ENCODE peak calls at places on chromosomes 16 and 17, in eight cellular contexts. A, N, H, L, R, X, W and D are unnamed samples.

GRCh38 chr16:86074651-86075487 is 175.9 kb downstream of the IRF8 start:
- DNase-seq in A (no peak), N (no peak), H (no peak), L (peak), R (no peak), X (no peak), W (no peak), D (no peak)

GRCh38 chr16:15967223-15967546 is 17.8 kb downstream of the ABCC1 start:
- DNase-seq in A (no peak), N (no peak), H (no peak), L (no peak), R (no peak), X (no peak), W (no peak), D (no peak)

GRCh38 chr17:33753452-33753851 is 460.4 kb upstream of the ASIC2 start:
- DNase-seq in A (no peak), N (no peak), H (no peak), L (no peak), R (no peak), X (no peak), W (no peak), D (no peak)

GRCh38 chr17:66549312-66549705 is 246.9 kb downstream of the PRKCA start:
- DNase-seq in A (no peak), N (no peak), H (no peak), L (no peak), R (no peak), X (no peak), W (no peak), D (no peak)

GRCh38 chr17:62648954-62649294 is 21.5 kb downstream of the MRC2 start:
- DNase-seq in A (no peak), N (no peak), H (no peak), L (no peak), R (no peak), X (no peak), W (no peak), D (no peak)

GRCh38 chr16:89690392-89690901 is 4.0 kb downstream of the CDK10 start:
- DNase-seq in A (no peak), N (no peak), H (no peak), L (peak), R (no peak), X (no peak), W (no peak), D (no peak)

GRCh38 chr17:8941520-8941919 is 24.0 kb downstream of the PIK3R5 start:
- DNase-seq in A (no peak), N (no peak), H (no peak), L (peak), R (no peak), X (no peak), W (no peak), D (no peak)

GRCh38 chr17:80871341-80871740 is 120.3 kb upstream of the CHMP6 start:
- DNase-seq in A (no peak), N (no peak), H (no peak), L (peak), R (no peak), X (no peak), W (no peak), D (no peak)

GRCh38 chr16:75218256-75219076 is at the start of gene CTRB1:
- DNase-seq in A (no peak), N (no peak), H (no peak), L (no peak), R (peak), X (no peak), W (no peak), D (no peak)

GRCh38 chr17:49468827-49469385 is 26.2 kb upstream of the NGFR start:
- DNase-seq in A (no peak), N (no peak), H (no peak), L (no peak), R (no peak), X (no peak), W (no peak), D (no peak)

GRCh38 chr17:49472527-49472926 is 22.6 kb upstream of the NGFR start:
- DNase-seq in A (no peak), N (no peak), H (peak), L (no peak), R (no peak), X (no peak), W (no peak), D (no peak)

GRCh38 chr17:49471769-49472168 is 23.3 kb upstream of the NGFR start:
- DNase-seq in A (no peak), N (no peak), H (no peak), L (no peak), R (no peak), X (no peak), W (no peak), D (no peak)

GRCh38 chr17:49469831-49470568 is 25.1 kb upstream of the NGFR start:
- DNase-seq in A (no peak), N (no peak), H (no peak), L (no peak), R (no peak), X (peak), W (no peak), D (no peak)

GRCh38 chr17:49471089-49471683 is 23.9 kb upstream of the NGFR start:
- DNase-seq in A (no peak), N (no peak), H (peak), L (no peak), R (no peak), X (no peak), W (no peak), D (no peak)
- TF ChIP-seq CTCF in A (no peak), N (no peak), H (no peak), L (no peak), R (no peak), X (no peak), W (no peak), D (no peak)

GRCh38 chr16:73197598-73197997 is 149.7 kb upstream of the ZFHX3 start:
- DNase-seq in A (no peak), N (no peak), H (no peak), L (no peak), R (no peak), X (peak), W (no peak), D (no peak)

GRCh38 chr16:73204359-73205152 is 156.6 kb upstream of the ZFHX3 start:
- DNase-seq in A (no peak), N (no peak), H (no peak), L (no peak), R (no peak), X (peak), W (no peak), D (no peak)

GRCh38 chr16:73202176-73202729 is 154.3 kb upstream of the ZFHX3 start:
- DNase-seq in A (no peak), N (no peak), H (no peak), L (no peak), R (no peak), X (peak), W (no peak), D (no peak)

GRCh38 chr16:73196670-73197069 is 148.7 kb upstream of the ZFHX3 start:
- DNase-seq in A (peak), N (peak), H (peak), L (no peak), R (peak), X (peak), W (no peak), D (no peak)

GRCh38 chr16:73199214-73199613 is 151.3 kb upstream of the ZFHX3 start:
- DNase-seq in A (no peak), N (no peak), H (no peak), L (no peak), R (no peak), X (no peak), W (no peak), D (no peak)
- TF ChIP-seq CTCF in A (no peak), N (no peak), H (no peak), L (no peak), R (no peak), X (no peak), W (no peak), D (no peak)

DNA sequence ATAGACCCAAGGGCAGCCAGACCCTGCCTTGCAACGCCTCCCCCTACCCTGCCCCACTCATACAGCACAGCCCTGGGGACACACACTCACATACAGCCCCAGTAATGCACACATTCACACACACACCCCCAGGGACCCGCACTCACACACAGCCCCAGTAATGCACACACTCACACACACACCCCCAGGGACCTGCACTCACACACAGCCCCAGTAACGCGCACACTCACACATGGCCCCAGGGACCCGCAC is 3.1 kb downstream of the CCDC102A start:
- DNase-seq in A (no peak), N (no peak), H (peak), L (no peak), R (no peak), X (no peak), W (no peak), D (peak)
- TF ChIP-seq CTCF in A (no peak), N (no peak), H (no peak), L (no peak), R (no peak), X (no peak), W (no peak), D (no peak)

GRCh38 chr17:75779250-75779986 is 5.2 kb upstream of the UNK start:
- DNase-seq in A (peak), N (peak), H (peak), L (peak), R (peak), X (peak), W (peak), D (peak)
- TF ChIP-seq CTCF in A (no peak), N (peak), H (no peak), L (no peak), R (no peak), X (no peak), W (no peak), D (no peak)

DNA sequence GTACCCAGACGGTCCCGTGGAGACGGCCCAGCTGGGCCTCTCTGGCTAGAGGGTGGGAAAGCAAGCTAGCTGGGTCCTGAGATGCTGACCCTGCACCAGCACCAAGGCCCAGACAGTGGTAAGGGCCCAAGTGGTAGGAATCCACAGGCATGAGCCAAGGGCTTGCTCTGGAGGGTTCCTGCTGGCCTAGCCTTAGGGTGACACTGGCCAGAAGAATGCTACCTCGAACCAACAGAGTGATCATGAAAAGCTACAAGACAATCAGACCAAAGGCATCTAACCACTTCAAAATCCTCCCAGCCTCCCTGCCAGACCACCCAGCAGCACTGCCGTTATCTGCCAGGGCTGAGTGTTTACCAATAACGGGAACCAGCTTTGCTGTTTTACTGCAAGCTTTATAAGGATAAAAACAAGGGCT is 13.2 kb downstream of the HIC1 start:
- DNase-seq in A (no peak), N (no peak), H (no peak), L (no peak), R (no peak), X (no peak), W (no peak), D (no peak)
- TF ChIP-seq CTCF in A (no peak), N (no peak), H (no peak), L (no peak), R (no peak), X (no peak), W (no peak), D (no peak)

DNA sequence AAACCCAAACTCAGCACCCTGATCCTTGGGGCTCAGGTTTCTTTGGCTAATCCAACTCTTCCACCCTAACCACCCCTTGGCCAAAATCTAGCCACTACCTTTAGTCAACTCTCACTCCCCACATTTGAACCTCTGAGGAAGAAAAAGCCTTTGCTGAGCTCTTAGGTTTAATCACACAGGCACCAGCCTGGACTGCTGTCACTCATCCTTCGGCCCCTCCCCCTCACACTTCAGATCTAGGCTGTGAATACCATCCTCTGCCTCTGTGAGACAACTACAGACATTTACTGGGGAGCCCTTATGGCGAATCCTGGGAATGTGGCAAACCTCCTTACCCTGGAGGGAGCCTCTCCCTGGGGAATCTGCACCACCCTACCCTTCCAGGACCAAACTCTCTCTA is 5.3 kb upstream of the RNASEK start:
- DNase-seq in A (no peak), N (no peak), H (no peak), L (no peak), R (no peak), X (no peak), W (no peak), D (no peak)
- TF ChIP-seq CTCF in A (no peak), N (no peak), H (no peak), L (no peak), R (no peak), X (no peak), W (no peak), D (no peak)

DNA sequence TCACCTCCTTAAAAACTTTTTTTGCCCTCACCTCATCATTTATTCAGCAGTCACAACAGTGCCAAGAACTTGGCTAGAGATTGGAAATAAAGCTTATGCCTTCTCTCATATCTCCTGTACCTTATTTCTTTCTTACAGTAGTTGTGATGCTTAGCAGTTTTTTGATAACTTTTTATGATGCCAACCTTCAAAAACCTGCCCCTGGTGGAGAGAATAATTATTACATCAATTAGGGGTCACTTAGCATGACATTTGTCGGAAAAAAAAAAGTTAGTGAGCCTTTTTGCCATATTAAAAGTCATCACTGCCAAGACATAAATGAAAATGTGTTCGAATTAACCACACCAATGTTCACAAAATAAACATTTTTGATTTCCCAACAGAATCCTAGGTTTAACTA is 296.6 kb downstream of the WWOX start:
- DNase-seq in A (peak), N (no peak), H (no peak), L (no peak), R (no peak), X (no peak), W (no peak), D (no peak)
- TF ChIP-seq CTCF in A (no peak), N (peak), H (peak), L (no peak), R (no peak), X (peak), W (peak), D (no peak)